ENCODE peak calls at places on chromosomes 2 and 18, in four cellular contexts. G is adrenal gland, D is transverse colon, W is GM12878. O is an unnamed sample. For H3K27me3, the result is how much of the 10 kb centered on the place peaks cover.

GRCh38 chr2:3636586-3637310 is 21.3 kb upstream of the ALLC start:
- DNase-seq in G (no peak), D (no peak), W (no peak), O (no peak)

GRCh38 chr2:66436546-66436945 is 1.6 kb downstream of the MEIS1 start:
- DNase-seq in D (no peak), W (no peak), G (no peak), O (no peak)

GRCh38 chr2:132793532-132793931 is 123.5 kb upstream of the LYPD1 start:
- DNase-seq in W (no peak), G (no peak), D (no peak), O (no peak)

GRCh38 chr2:64601027-64601767 is 52.5 kb downstream of the SERTAD2 start:
- DNase-seq in D (no peak), W (no peak), G (no peak), O (no peak)

GRCh38 chr18:21289843-21290242 is 47.8 kb downstream of the GREB1L start:
- DNase-seq in W (no peak), D (no peak), G (no peak), O (no peak)

GRCh38 chr2:58357521-58357920 is 116.4 kb upstream of the FANCL start:
- DNase-seq in G (no peak), D (no peak), W (no peak), O (no peak)

GRCh38 chr2:105072039-105072438 is 34.2 kb downstream of the MRPS9 start:
- DNase-seq in D (no peak), G (no peak), W (peak), O (no peak)

GRCh38 chr2:141399270-141399669 is 731.5 kb downstream of the LRP1B start:
- DNase-seq in G (no peak), D (no peak), W (no peak), O (no peak)

GRCh38 chr18:57294547-57294946 is 57.8 kb upstream of the ST8SIA3 start:
- DNase-seq in W (no peak), G (no peak), D (no peak), O (no peak)

GRCh38 chr2:241061275-241061674 is 40.8 kb downstream of the MTERF4 start:
- DNase-seq in D (no peak), G (no peak), W (no peak), O (peak)

GRCh38 chr2:33108483-33109443 is 162.0 kb downstream of the LTBP1 start:
- DNase-seq in W (no peak), D (no peak), G (no peak), O (no peak)

GRCh38 chr2:225462945-225463344 is 63.4 kb downstream of the NYAP2 start:
- DNase-seq in W (no peak), D (no peak), G (no peak), O (no peak)

GRCh38 chr2:119476301-119477117 is 44.9 kb downstream of the TMEM37 start:
- DNase-seq in G (peak), D (peak), W (no peak), O (peak)
- H3K4me3 ChIP-seq in G (no peak), D (no peak), W (no peak), O (no peak)

DNA sequence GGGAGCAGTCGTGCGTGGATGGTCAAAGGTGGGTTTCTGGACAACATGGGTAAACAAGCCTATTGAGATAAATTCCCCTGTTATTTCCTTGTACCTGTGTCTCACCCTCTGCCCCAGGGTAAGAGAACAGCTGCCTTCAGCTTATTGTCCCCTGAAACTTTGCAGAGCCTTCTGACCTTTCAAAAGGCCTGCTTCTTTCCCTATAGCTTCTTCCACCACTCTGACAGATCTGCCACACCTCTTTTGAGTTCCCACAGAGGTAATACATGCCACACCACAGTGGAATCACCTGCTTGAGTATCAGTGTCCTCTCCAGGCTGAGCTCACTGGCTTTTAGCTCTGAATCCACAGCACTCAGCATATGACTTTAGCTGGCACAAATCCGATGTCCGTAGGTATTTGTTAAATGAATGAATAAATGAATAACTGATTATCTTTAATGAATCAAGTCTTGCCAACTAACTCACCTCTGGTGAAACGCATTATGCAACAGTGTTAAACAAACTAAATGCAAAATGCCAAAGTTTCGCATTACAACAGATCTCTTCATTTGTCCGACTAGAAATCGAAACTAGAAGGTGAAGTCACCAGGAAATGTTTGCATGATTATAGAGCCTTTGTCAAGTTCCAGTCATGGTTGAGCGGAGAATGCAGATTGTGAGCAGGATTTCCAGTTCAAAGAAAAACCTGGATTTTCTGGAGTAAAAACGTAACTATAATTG is 16.3 kb downstream of the DYNAP start:
- DNase-seq in D (peak), W (no peak), G (no peak), O (no peak)
- TF ChIP-seq POLR2A in D (peak), W (no peak), G (no peak), O (no peak)

DNA sequence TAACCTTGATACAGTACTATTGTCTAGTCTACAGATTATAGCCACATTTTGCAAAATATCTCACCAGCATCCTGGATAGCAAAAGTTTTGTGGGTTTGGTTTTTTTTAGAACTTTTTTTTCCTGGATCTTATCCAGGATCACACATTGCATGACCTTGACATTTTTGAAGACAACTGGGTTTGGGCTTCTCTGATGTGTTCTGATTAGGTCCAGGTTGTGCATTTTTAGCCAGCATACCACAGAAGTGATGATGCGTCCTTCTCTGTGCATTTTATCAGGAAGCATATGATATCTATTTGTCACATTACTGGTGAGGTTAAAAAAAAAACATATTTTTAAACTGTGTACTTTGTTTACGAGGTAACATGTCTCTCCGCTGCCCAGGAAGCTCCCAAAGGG is 221.0 kb upstream of the OSR1 start:
- DNase-seq in D (no peak), W (no peak), G (no peak), O (no peak)
- H3K27me3 ChIP-seq in D (under half), W (under half), G (under half), O (under half)

DNA sequence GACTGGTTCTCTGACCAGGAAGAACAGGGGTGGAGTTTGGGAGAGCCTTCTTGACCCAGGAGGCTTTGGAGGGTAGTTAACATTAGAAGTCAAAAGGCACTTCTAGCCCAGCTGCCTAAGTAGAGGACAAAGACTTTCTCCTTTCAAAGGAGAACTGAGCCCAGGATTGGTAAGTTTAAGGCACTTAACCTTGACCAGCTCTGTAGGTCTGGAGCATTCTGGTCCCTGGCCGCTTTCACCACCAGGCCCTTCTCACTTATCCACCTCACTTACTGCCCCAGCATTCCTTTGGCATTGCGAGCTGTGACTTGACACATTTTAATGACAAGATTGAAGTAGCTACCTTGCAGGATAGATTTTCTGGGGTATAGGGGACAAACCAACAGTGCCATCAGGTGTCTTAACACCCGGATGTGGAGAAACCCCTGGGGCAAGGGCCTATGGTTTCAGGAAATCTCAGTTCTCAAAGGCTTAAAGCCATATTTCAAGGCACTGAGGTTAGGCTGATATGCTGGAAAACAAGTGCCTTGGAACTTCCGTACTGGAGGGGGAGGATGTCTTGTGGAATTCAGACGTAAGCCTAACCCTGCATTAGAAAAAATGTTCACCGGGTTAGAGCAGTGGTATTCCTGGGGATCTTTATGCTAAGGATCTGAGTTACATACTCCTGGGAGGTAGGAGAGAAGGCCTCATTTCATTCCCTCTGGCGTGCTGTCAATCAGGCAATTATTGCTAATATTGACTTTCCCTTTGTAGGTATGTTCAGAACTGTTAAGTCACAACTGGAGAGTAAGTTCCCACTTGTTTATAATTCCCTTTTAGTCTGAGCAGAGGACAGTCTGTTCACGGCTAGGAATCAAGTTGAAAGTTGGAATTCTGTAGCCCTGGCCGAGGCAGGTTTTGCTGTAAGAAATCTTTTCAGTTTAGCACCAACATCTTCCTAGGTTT is 4.3 kb downstream of the C2orf68 start:
- DNase-seq in W (no peak), G (no peak), D (no peak), O (no peak)
- H3K4me3 ChIP-seq in W (no peak), G (no peak), D (no peak), O (no peak)

DNA sequence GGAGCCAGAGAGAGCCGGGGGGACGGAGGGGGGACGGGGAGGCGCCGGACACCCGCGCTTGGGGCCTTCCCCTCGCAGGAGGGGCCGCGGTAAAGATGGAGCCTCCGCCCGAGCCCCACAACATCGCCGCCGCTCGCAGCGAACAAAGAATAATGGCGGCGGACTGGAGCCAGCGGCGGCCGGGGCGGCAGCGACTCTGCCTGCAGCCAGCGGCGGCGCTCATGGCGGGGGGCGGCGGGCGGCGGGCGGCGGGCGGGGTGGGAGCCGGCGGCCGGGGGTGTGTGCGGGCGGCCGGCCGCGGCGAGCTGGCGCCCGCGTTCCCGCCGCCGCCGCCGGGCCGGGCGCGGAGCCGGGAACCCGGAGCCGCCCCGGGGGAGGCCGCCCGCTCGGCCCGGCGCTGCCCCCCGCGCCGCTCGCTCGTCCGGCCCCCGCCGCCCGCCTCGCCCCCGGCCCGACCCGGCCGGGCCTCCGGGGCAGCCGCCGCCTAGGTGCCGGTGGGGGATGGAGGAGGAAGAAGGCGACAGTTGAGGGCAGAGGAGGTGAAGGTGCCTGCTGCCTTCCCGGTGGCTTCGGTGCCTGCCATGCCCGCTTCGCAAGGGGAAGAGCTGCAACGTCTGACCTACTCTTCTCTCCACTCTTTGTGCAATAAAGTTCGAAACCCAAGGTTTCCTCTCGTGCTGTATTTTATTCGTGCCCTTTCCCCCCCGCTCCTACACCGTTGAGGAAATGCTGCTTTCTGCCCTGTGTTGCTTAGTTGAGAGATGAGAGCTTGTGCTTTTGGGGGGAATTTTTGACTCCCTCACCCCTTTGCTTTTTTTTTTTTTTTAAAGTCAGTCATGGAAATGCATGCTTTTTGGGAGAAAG is 630 bp downstream of the CREB1 start:
- DNase-seq in W (no peak), G (peak), D (peak), O (no peak)
- TF ChIP-seq POLR2A in W (peak), G (peak), D (peak), O (no peak)

DNA sequence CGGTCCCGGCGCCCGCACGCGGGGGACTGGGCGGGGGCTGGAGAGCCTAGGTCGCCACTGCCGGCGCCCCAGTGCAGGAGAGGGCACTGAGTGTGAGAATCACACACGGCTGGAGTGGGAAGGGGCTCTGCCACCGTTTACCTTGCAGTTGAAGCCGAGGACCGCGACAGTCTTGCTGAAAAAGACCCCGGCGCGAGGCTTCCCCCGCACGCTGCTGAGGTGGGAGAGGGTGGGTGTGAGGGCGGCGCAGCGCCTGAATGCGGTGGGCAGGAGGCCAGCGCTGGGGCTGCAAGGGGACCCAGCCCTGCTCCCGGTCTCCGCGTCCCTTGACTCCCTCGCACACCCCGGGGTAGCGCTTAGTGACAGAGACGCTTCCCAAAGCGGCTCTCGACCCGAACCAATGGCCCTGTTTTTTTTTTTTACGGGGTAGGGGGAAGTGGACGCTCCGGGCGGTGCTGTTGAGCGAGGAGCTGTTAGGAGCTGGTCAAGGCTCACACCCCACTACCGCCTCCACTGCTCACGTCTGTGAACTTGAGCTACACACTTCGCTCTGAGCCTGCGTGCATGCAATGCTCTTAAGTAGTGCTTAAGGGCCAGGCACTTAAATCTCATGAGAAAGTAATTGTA is 794 bp downstream of the NOTO start:
- DNase-seq in G (no peak), D (no peak), W (no peak), O (no peak)
- H3K27me3 ChIP-seq in G (under half), D (half or more), W (under half), O (half or more)

DNA sequence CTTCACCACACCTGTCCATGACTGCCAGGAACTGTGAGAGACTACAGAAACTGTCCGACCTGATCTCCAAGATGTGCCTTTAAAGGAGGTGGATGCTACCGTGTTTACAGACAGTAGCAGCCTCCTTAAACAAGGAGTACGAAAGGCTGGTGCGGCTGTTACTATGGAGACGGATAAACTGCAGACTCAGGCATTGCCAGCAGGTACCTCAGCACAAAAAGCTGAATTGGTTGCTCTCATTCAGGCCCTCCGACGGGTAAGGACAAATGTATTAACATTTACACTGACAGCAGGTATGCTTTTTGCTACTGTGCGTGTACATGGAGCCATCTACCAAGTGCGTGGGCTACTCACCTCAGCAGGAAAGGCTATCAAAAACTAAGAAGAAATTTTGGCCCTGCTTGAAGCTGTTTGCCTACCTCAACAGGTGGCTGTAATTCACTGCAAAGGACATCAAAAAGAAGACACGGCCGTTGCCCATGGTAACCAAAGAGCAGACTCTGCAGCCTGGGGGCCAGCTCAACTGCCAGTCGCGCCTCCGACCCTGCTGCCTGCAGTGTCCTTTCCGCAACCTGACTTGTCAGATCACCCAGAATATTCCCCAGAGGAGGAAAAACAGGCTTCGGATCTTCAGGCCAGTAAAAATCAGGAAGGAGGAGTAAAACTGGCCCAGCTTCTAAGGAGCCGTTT is 30.9 kb downstream of the SKA1 start:
- DNase-seq in D (no peak), W (no peak), G (no peak), O (no peak)
- H3K4me3 ChIP-seq in D (no peak), W (no peak), G (no peak), O (no peak)